ENCODE peak calls at places on chromosomes 3 and 15, in six cellular contexts. D is transverse colon, K is Panc1, Z is fibroblast of villous mesenchyme, P is foreskin fibroblast, H is HFF-Myc. I is an unnamed sample.

GRCh38 chr15:50907866-50908208 is 646 bp upstream of the AP4E1 start:
- DNase-seq in D (peak; percentile 46), K (no peak), Z (peak; percentile 51), P (peak; percentile 66), H (no peak), I (peak; percentile 41)

GRCh38 chr15:48720646-48721045 is 75.1 kb upstream of the FBN1 start:
- DNase-seq in D (no peak), K (no peak), Z (peak; percentile 28), P (peak; percentile 71), H (no peak), I (peak; percentile 42)

GRCh38 chr3:160413613-160414248 is 14.3 kb downstream of the SMC4 start:
- DNase-seq in D (peak; percentile 65), K (no peak), Z (peak; percentile 87), P (peak; percentile 86), H (peak; percentile 52), I (peak; percentile 90)

GRCh38 chr3:188264231-188265213 is 110.6 kb downstream of the LPP start:
- DNase-seq in D (no peak), K (no peak), Z (peak; percentile 83), P (peak; percentile 80), H (no peak), I (no peak)

GRCh38 chr3:107235193-107235922 is 141.9 kb upstream of the CCDC54 start:
- DNase-seq in D (no peak), K (no peak), Z (no peak), P (peak; percentile 50), H (no peak), I (peak; percentile 36)

GRCh38 chr3:47365213-47366153 is 15.3 kb upstream of the PTPN23 start:
- DNase-seq in D (no peak), K (no peak), Z (no peak), P (peak; percentile 79), H (peak; percentile 61), I (peak; percentile 83)

GRCh38 chr3:159732172-159733111 is 256.2 kb upstream of the IL12A start:
- DNase-seq in D (no peak), K (no peak), Z (peak; percentile 65), P (peak; percentile 74), H (no peak), I (peak; percentile 39)

GRCh38 chr3:35929158-35929557 is 289.8 kb downstream of the ARPP21 start:
- DNase-seq in D (no peak), K (no peak), Z (no peak), P (peak; percentile 71), H (no peak), I (peak; percentile 33)

GRCh38 chr15:73872370-73872769 is 994 bp upstream of the TBC1D21 start:
- DNase-seq in D (no peak), K (no peak), Z (no peak), P (peak; percentile 83), H (no peak), I (peak; percentile 26)

GRCh38 chr3:94046533-94046932 is 16.2 kb downstream of the DHFR2 start:
- DNase-seq in D (no peak), K (no peak), Z (no peak), P (no peak), H (no peak), I (no peak)

GRCh38 chr15:32096867-32097266 is 66.6 kb downstream of the CHRNA7 start:
- DNase-seq in D (no peak), K (no peak), Z (no peak), P (no peak), H (no peak), I (no peak)

GRCh38 chr15:75693501-75694240 is 19.0 kb downstream of the CSPG4 start:
- DNase-seq in D (no peak), K (no peak), Z (peak; percentile 74), P (peak; percentile 83), H (peak; percentile 90), I (peak; percentile 71)

GRCh38 chr15:79943820-79944219 is 27.2 kb downstream of the BCL2A1 start:
- DNase-seq in D (no peak), K (no peak), Z (peak; percentile 63), P (peak; percentile 35), H (no peak), I (peak; percentile 22)

GRCh38 chr3:194304186-194304917 is 46.8 kb downstream of the CPN2 start:
- DNase-seq in D (no peak), K (no peak), Z (no peak), P (no peak), H (no peak), I (no peak)

GRCh38 chr3:135851201-135852061 is 114.1 kb upstream of the PPP2R3A start:
- DNase-seq in D (no peak), K (no peak), Z (no peak), P (no peak), H (no peak), I (no peak)

GRCh38 chr15:45197512-45197911 is 9.7 kb upstream of the SHF start:
- DNase-seq in D (no peak), K (no peak), Z (no peak), P (no peak), H (no peak), I (no peak)

DNA sequence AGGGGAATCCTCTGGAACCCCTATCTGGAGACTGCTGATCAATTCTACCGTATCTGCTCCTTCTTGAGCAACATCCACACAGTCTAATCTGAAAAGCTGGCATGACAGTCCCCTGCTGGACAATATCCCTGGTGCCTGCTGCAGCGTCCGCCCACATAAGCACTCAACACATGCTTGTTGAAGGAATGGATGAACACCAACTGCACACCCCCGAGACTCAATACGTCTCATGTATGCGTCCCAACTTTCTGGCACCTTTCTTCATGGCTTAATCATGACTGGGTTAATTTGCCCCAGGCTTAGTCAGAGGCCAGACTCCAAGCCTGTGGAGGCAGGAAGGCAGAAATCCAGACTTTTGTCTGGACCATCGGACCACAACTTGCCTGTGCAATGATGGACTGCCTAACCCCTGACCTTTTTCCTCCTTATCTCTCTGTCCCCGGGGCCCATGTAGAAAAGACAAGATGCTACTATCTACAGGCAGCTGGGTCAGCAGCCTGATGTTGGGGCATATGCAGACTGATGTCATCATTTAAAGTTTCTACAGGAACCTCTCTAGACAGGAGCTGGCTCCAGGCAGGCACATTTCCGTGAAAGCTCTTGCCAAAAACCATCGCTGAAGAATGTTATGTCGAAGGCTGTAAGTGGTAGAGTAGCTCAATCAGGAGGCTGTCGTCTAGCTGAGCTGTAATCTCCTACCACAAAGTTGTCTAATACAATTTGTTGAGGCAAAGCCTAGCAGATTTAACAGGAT is 114.1 kb upstream of the TPM1 start:
- DNase-seq in D (no peak), K (no peak), Z (peak; percentile 86), P (peak; percentile 83), H (peak; percentile 47), I (peak; percentile 93)
- TF ChIP-seq CTCF in D (no peak), K (peak; percentile 46), Z (no peak), P (peak; percentile 35), H (peak; percentile 40), I (peak; percentile 34)

DNA sequence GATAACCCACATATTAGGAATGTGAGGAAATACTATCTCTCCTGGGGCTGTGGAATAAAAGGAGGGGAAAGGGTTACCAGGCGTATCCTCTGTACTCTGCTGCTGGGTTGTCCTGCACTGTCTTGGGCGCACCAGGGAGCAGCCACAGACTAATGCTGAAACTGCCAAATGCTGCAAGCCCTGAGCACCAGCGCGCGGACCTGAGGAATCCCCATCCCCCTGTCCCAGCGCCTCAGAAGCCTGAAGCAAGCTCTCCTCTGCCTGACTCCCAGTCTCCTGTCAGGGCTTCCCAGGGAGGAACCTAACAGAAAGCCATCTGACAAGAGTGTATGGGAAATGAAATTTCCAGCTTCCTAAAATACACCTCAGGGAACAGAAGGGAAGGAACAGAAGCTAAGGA is 158.3 kb upstream of the C2CD4B start:
- DNase-seq in D (no peak), K (no peak), Z (no peak), P (no peak), H (no peak), I (no peak)
- H3K4me3 ChIP-seq in D (no peak overlapping the region), K (no peak overlapping the region), Z (no peak overlapping the region), P (no peak overlapping the region), H (no peak overlapping the region), I (no peak overlapping the region)

DNA sequence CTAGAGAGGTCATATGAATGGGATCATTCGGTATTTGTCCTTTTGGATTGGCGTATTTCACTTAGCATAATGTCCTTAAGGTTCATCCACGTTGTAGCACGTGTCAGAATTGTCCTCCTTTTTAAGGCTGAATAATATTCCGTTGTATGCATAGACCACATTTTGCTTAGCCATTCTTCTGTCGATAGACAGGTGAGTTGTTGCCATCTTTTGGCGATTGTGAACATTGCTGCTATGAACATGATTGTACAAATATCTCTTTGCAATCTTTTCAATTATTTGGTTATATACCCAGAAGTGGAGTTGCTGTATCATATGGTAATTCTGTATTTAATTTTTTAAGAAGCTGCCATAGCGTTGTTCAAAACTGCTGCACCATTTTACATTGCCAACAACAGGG is 52.4 kb upstream of the GOLGA8J start:
- DNase-seq in D (no peak), K (no peak), Z (no peak), P (no peak), H (no peak), I (peak; percentile 6)
- TF ChIP-seq CTCF in D (no peak), K (peak; percentile 22), Z (no peak), P (no peak), H (no peak), I (no peak)

DNA sequence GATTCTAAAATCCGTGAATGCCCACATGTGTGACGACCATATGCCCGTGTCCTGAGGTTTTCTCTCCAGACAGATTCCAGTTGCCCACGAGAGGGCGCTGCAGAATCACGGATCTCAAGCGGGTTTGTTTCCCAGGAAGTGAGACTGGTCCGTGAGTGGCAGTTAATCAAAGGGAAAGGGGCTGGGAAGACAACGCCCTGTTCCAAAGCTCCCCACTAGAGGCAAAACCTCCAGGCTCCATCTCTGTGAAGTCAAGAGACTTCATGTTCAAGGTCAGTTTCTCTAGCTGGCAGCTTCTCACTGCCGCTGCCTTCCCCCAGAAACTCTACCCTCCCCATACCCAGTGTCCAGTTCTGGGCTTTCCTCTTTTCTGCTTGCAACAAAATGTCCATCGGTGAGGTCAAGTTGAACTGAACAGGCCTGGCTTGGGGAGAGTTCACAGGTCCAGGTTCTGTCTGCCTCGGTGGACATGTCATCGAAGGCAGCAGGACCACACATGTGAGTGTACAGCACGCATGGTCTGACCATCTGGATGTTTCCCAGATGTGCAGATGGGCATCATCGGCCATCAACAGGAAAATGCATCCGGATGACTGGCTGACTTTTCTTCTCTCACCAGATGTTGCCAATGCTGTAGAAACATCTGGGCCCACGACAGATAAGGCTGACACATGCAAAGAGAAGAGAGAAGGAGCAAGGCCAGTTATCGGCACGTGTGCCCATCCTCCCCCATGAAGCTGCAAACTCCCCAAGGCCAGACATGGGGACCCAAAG is 44.9 kb downstream of the NOX5 start:
- DNase-seq in D (peak; percentile 89), K (peak; percentile 76), Z (peak; percentile 87), P (peak; percentile 94), H (peak; percentile 89), I (peak; percentile 91)
- H3K4me3 ChIP-seq in D (no peak overlapping the region), K (no peak overlapping the region), Z (no peak overlapping the region), P (peak overlapping the region; percentile 42), H (no peak overlapping the region), I (no peak overlapping the region)

I was measured in fibroblast of pulmonary artery.